ENCODE peak calls at places on chromosomes 7 and 10, in ten cellular contexts. X is neural progenitor cell; V is posterior vena cava; U is SK-MEL-5; G is HFF-Myc; R is COR-L47; A is activated CD8-positive, alpha-beta memory T cell treated with anti-CD3 and anti-CD28 coated beads, Interleukin-2, amount 50 U/mL, for 48 hours; D is transverse colon; I is Calu3; S is mesothelial cell of epicardium. T is an unnamed sample.

GRCh38 chr7:151917791-151918311 is 38.4 kb upstream of the GALNTL5 start:
- DNase-seq in S (no peak), X (no peak), I (no peak), G (no peak), U (no peak), A (peak; percentile 17), V (no peak), R (no peak), D (peak; percentile 74), T (no peak)

GRCh38 chr7:95545007-95545615 is 51.2 kb downstream of the PDK4 start:
- DNase-seq in D (peak; percentile 73), R (no peak), S (no peak), A (no peak), I (peak; percentile 43), G (peak; percentile 7), X (peak; percentile 42), U (peak; percentile 92), V (no peak), T (peak; percentile 75)

GRCh38 chr7:54153462-54153861 is 388.7 kb upstream of the VSTM2A start:
- DNase-seq in U (no peak), D (no peak), G (no peak), X (no peak), A (no peak), R (no peak), V (no peak), S (no peak), I (no peak), T (no peak)

GRCh38 chr7:47373871-47374451 is 207.9 kb downstream of the TNS3 start:
- DNase-seq in V (no peak), X (no peak), G (no peak), A (no peak), U (no peak), I (no peak), S (no peak), D (no peak), R (peak; percentile 44), T (no peak)

GRCh38 chr10:33039167-33039566 is 81.1 kb upstream of the ITGB1 start:
- DNase-seq in R (no peak), G (no peak), U (no peak), I (no peak), S (no peak), A (no peak), V (no peak), X (no peak), D (no peak), T (no peak)

GRCh38 chr10:57654856-57655255 is 612.8 kb downstream of the IPMK start:
- DNase-seq in S (no peak), V (no peak), R (no peak), G (no peak), D (no peak), A (no peak), I (no peak), U (no peak), X (no peak), T (no peak)

GRCh38 chr10:80187465-80188409 is 17.6 kb downstream of the ANXA11 start:
- DNase-seq in U (no peak), S (no peak), A (peak; percentile 76), V (no peak), D (peak; percentile 83), R (peak; percentile 59), X (no peak), I (no peak), G (no peak), T (no peak)

GRCh38 chr7:12905671-12906070 is 218.2 kb downstream of the ARL4A start:
- DNase-seq in V (no peak), R (no peak), D (no peak), I (no peak), X (no peak), S (no peak), U (no peak), G (no peak), A (no peak), T (no peak)

GRCh38 chr7:27947581-27948278 is 207.8 kb downstream of the TAX1BP1 start:
- DNase-seq in X (no peak), U (no peak), G (no peak), V (no peak), D (no peak), R (no peak), S (no peak), A (no peak), I (no peak), T (no peak)

GRCh38 chr10:49278497-49278902 is 20.5 kb upstream of the C10orf71 start:
- DNase-seq in X (no peak), S (no peak), D (no peak), G (no peak), I (no peak), V (no peak), U (no peak), R (no peak), A (no peak), T (no peak)

GRCh38 chr10:45424668-45425404 is 50.8 kb downstream of the ALOX5 start:
- DNase-seq in V (peak; percentile 67), X (no peak), I (no peak), G (no peak), S (no peak), A (no peak), R (no peak), U (no peak), D (no peak), T (no peak)

GRCh38 chr7:1129431-1129830 is 30.6 kb downstream of the ZFAND2A start:
- DNase-seq in A (no peak), G (no peak), U (no peak), X (no peak), V (peak; percentile 58), R (no peak), D (no peak), I (no peak), S (no peak), T (no peak)

GRCh38 chr10:100586959-100587358 is 51.2 kb downstream of the HIF1AN start:
- DNase-seq in I (no peak), D (no peak), X (no peak), V (no peak), A (no peak), U (no peak), S (peak; percentile 6), R (no peak), G (no peak), T (no peak)

GRCh38 chr7:5382281-5383041 is 41.2 kb downstream of the TNRC18 start:
- DNase-seq in I (no peak), R (peak; percentile 35), V (no peak), G (no peak), A (no peak), X (peak; percentile 91), D (no peak), S (peak; percentile 52), U (no peak), T (no peak)

GRCh38 chr10:45374451-45375052 is 536 bp downstream of the ALOX5 start:
- DNase-seq in D (no peak), X (no peak), G (no peak), I (peak; percentile 43), R (no peak), S (no peak), V (peak; percentile 70), A (no peak), U (no peak), T (peak; percentile 73)

GRCh38 chr7:47968852-47969774 is 10.3 kb downstream of the HUS1 start:
- DNase-seq in S (peak; percentile 82), V (no peak), D (peak; percentile 76), R (peak; percentile 59), X (peak; percentile 86), G (peak; percentile 48), A (peak; percentile 70), I (peak; percentile 86), U (peak; percentile 85), T (peak; percentile 80)

GRCh38 chr7:2493205-2493604 is 17.0 kb upstream of the GRIFIN start:
- DNase-seq in U (no peak), G (no peak), R (no peak), S (no peak), X (no peak), V (no peak), I (no peak), D (no peak), A (no peak), T (no peak)

GRCh38 chr10:101614957-101615759 is 27.0 kb downstream of the DPCD start:
- DNase-seq in G (no peak), D (no peak), U (no peak), A (no peak), X (peak; percentile 61), R (no peak), I (no peak), S (no peak), V (no peak), T (no peak)

GRCh38 chr7:143979999-143980398 is 20.1 kb upstream of the OR6B1 start:
- DNase-seq in D (no peak), S (no peak), G (no peak), X (no peak), R (no peak), A (no peak), I (no peak), U (no peak), V (no peak), T (peak; percentile 9)

GRCh38 chr10:11813855-11814557 is 9.2 kb upstream of the PROSER2 start:
- DNase-seq in D (no peak), U (no peak), V (no peak), X (no peak), I (no peak), A (no peak), S (no peak), G (no peak), R (no peak), T (no peak)

GRCh38 chr7:54944179-54944578 is 74.6 kb upstream of the EGFR start:
- DNase-seq in D (no peak), G (no peak), R (no peak), S (no peak), A (no peak), X (no peak), V (no peak), I (no peak), U (no peak), T (peak; percentile 77)

GRCh38 chr10:110600487-110601101 is 33.1 kb downstream of the SMC3 start:
- DNase-seq in A (no peak), V (no peak), S (no peak), G (peak; percentile 36), X (peak; percentile 65), D (no peak), R (peak; percentile 1), I (peak; percentile 46), U (peak; percentile 78), T (peak; percentile 79)

GRCh38 chr10:68560916-68561691 is 967 bp downstream of the TET1 start:
- DNase-seq in D (peak; percentile 11), G (no peak), A (peak; percentile 60), U (no peak), V (peak; percentile 82), R (no peak), I (no peak), S (peak; percentile 61), X (peak; percentile 69), T (no peak)

GRCh38 chr7:130275826-130276291 is 9.2 kb downstream of the CPA2 start:
- DNase-seq in G (no peak), R (no peak), X (no peak), V (no peak), S (no peak), D (no peak), A (no peak), U (no peak), I (no peak), T (no peak)

GRCh38 chr10:31622993-31623392 is 304.0 kb downstream of the ZEB1 start:
- DNase-seq in A (no peak), U (no peak), S (no peak), I (no peak), G (peak; percentile 99), D (no peak), X (no peak), R (no peak), V (no peak), T (no peak)

GRCh38 chr7:44257618-44258422 is 57.0 kb downstream of the YKT6 start:
- DNase-seq in X (peak; percentile 40), D (peak; percentile 28), S (no peak), U (no peak), I (peak; percentile 59), A (peak; percentile 85), R (no peak), V (peak; percentile 94), G (peak; percentile 77), T (no peak)

GRCh38 chr10:103839867-103840746 is 15.3 kb downstream of the SH3PXD2A start:
- DNase-seq in U (no peak), V (peak; percentile 72), A (no peak), R (no peak), S (no peak), X (peak; percentile 43), I (no peak), D (peak; percentile 57), G (no peak), T (no peak)

GRCh38 chr7:102451371-102452054 is 13.2 kb downstream of the ALKBH4 start:
- DNase-seq in G (no peak), D (no peak), X (peak; percentile 83), R (peak; percentile 63), S (no peak), U (peak; percentile 55), A (no peak), V (no peak), I (no peak), T (no peak)